ENCODE peak calls at places on chromosomes 5 and 9, in five cellular contexts. C is MM.1S; K is cardiac muscle cell; N is fibroblast of lung; X is naive thymus-derived CD4-positive, alpha-beta T cell. V is an unnamed sample. For H3K4me1, the result is how much of the 10 kb centered on the place peaks cover.

GRCh38 chr5:139895647-139896046 is 100.0 kb downstream of the PSD2 start:
- DNase-seq in C (no peak), K (peak), N (no peak), X (no peak), V (no peak)

GRCh38 chr9:127361561-127361960 is 35.4 kb upstream of the SLC2A8 start:
- DNase-seq in C (no peak), K (no peak), N (no peak), X (peak), V (no peak)

GRCh38 chr9:13534006-13534405 is 254.5 kb upstream of the MPDZ start:
- DNase-seq in C (no peak), K (no peak), N (peak), X (no peak), V (no peak)

GRCh38 chr5:167205881-167206280 is 1085.6 kb upstream of the WWC1 start:
- DNase-seq in C (no peak), K (no peak), N (no peak), X (no peak), V (no peak)

GRCh38 chr9:136926154-136926704 is 18.3 kb downstream of the FBXW5 start:
- DNase-seq in C (no peak), K (no peak), N (no peak), X (no peak), V (no peak)

GRCh38 chr9:129023036-129023907 is 4.9 kb downstream of the SH3GLB2 start:
- DNase-seq in C (no peak), K (peak), N (peak), X (no peak), V (no peak)

GRCh38 chr5:91311168-91311696 is 71.9 kb downstream of the ARRDC3 start:
- DNase-seq in C (no peak), K (no peak), N (no peak), X (no peak), V (no peak)

GRCh38 chr5:55406292-55406691 is 98.5 kb downstream of the MTREX start:
- DNase-seq in C (no peak), K (no peak), N (no peak), X (no peak), V (no peak)

GRCh38 chr5:148312159-148312558 is at the start of gene SPINK7:
- DNase-seq in C (no peak), K (no peak), N (no peak), X (no peak), V (no peak)

GRCh38 chr5:128154943-128155342 is 71.4 kb downstream of the SLC12A2 start:
- DNase-seq in C (no peak), K (peak), N (no peak), X (no peak), V (no peak)

GRCh38 chr9:75889977-75890540 is 414 bp upstream of the PCSK5 start:
- DNase-seq in C (peak), K (peak), N (peak), X (no peak), V (peak)

GRCh38 chr5:32951878-32952277 is 240.8 kb downstream of the NPR3 start:
- DNase-seq in C (no peak), K (no peak), N (no peak), X (no peak), V (no peak)

GRCh38 chr9:120915854-120916495 is 10.6 kb downstream of the TRAF1 start:
- DNase-seq in C (peak), K (no peak), N (no peak), X (no peak), V (no peak)

GRCh38 chr9:109453210-109453842 is 44.8 kb downstream of the PTPN3 start:
- DNase-seq in C (no peak), K (peak), N (peak), X (no peak), V (no peak)

GRCh38 chr5:129382921-129383672 is 77.0 kb upstream of the ADAMTS19 start:
- DNase-seq in C (no peak), K (peak), N (peak), X (no peak), V (no peak)

GRCh38 chr9:35864695-35865255 is 5.4 kb downstream of the OR13J1 start:
- DNase-seq in C (no peak), K (no peak), N (no peak), X (no peak), V (no peak)

GRCh38 chr5:87266914-87267573 is 639 bp upstream of the RASA1 start:
- DNase-seq in C (peak), K (no peak), N (no peak), X (no peak), V (no peak)

GRCh38 chr9:96508227-96508940 is 58.4 kb downstream of the HABP4 start:
- DNase-seq in C (no peak), K (no peak), N (no peak), X (no peak), V (no peak)
- H3K4me3 ChIP-seq in C (no peak), K (no peak), N (no peak), X (no peak), V (no peak)

GRCh38 chr5:150485770-150486401 is 22.0 kb upstream of the NDST1 start:
- DNase-seq in C (no peak), K (peak), N (peak), X (peak), V (peak)
- H3K4me1 ChIP-seq in C (under half), K (under half), N (under half), X (under half), V (under half)

DNA sequence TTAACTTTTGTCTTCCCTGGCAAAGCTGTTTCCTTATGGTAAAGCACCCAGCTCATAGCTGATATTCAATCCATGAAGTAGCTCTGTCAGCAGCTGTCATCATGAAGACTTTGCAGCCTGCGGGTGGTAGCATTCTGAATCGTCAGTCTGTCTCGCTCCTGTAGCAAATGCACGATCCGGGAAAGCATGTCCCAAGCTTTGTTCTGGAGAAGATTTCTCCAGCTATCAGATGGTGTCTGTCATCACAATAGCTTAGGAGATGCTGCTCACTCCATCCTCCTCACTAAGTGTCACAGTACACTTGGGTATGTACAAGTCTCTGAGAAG is 191.3 kb upstream of the MSX2 start:
- DNase-seq in C (no peak), K (no peak), N (no peak), X (no peak), V (no peak)
- H3K4me3 ChIP-seq in C (no peak), K (no peak), N (no peak), X (no peak), V (no peak)

DNA sequence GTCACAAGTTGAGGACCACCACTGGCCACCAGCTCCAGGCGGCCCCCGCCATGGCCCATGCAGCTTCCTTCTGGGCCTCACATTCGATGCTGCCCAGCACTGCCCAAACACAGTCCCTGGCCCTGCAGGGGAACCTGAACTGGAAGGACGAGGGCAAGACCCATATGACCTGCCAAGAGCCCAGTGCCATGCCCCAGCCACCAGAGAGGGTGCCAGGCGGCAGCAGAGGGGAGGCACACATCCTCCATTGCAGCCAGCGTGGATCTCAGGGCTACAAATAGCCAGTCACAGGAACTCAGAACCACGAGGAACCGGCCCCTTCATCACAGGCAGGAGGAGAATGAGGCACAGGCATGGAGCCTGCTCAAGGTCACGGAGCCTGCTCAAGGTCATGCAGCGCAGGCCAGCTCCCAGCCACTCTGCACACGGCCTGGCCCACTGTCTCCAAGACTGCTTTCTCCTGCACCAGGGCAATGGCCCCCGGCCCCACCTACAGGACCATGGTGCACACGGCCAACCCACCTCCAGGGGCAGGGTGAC is 69.6 kb downstream of the SEMA4D start:
- DNase-seq in C (no peak), K (no peak), N (no peak), X (no peak), V (no peak)
- H3K4me1 ChIP-seq in C (half or more), K (under half), N (under half), X (half or more), V (under half)

GRCh38 chr9:134231330-134231745 is 67.0 kb upstream of the RNU6ATAC start:
- DNase-seq in C (no peak), K (peak), N (no peak), X (no peak), V (no peak)
- H3K4me3 ChIP-seq in C (no peak), K (no peak), N (no peak), X (no peak), V (no peak)

GRCh38 chr9:95140821-95141220 is 176.7 kb downstream of the FANCC start:
- DNase-seq in C (no peak), K (no peak), N (no peak), X (no peak), V (no peak)
- H3K4me1 ChIP-seq in C (under half), K (under half), N (under half), X (under half), V (under half)

GRCh38 chr9:36993933-36994764 is 39.9 kb downstream of the PAX5 start:
- DNase-seq in C (no peak), K (no peak), N (no peak), X (no peak), V (no peak)
- H3K4me3 ChIP-seq in C (no peak), K (no peak), N (no peak), X (no peak), V (no peak)

GRCh38 chr5:142979636-142980035 is 209.5 kb downstream of the ARHGAP26 start:
- DNase-seq in C (no peak), K (no peak), N (peak), X (no peak), V (no peak)

GRCh38 chr5:142978726-142979125 is 208.5 kb downstream of the ARHGAP26 start:
- DNase-seq in C (no peak), K (peak), N (peak), X (no peak), V (no peak)

GRCh38 chr5:142976861-142977260 is 206.7 kb downstream of the ARHGAP26 start:
- DNase-seq in C (no peak), K (no peak), N (peak), X (no peak), V (no peak)

GRCh38 chr5:142978252-142978651 is 208.1 kb downstream of the ARHGAP26 start:
- DNase-seq in C (no peak), K (no peak), N (no peak), X (no peak), V (no peak)

DNA sequence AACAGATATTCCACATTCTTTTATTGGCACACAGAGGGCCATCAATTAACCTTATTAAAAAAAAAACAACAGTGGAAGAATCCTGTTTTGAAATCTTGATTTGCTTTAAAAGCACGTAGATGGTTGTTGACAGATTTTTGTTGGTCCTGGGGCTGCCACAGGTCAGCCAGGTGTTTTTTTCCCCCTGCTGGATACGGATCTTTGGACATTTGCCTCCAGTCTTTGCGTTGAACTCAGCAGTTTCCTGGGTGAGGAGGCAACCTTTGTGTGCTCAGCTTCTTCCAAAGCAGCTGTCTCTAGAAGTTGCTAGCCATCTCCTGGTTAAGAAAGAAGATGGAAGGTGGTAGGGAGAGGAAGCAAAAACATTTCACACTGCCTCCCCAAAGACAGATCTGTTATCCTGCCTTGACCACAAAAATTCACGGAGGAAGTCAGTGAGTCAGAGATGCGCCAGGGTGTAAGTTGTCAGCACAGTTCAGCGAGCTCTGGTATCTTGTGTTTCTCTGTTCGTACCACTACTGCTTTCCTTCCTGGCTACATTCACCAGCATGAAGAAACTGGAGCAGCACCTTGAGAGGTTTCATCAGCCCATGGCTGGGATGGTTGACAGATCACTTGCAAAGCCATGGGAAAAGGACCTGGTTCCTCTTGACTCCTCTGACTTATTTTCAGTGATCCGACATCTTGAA is 207.3 kb downstream of the ARHGAP26 start:
- DNase-seq in C (no peak), K (peak), N (peak), X (peak), V (no peak)
- H3K4me1 ChIP-seq in C (under half), K (under half), N (under half), X (half or more), V (under half)